ENCODE peak calls at places on chromosomes 13 and 19, in five cellular contexts. E, A, L, J and I are unnamed samples. For H3K4me1, the result is how much of the 10 kb centered on the place peaks cover.

GRCh38 chr13:20772401-20773131 is 1.2 kb downstream of the EEF1AKMT1 start:
- DNase-seq in E (peak), L (no peak), J (no peak), A (no peak), I (no peak)

GRCh38 chr19:54343868-54344267 is 4.9 kb upstream of the LILRA4 start:
- DNase-seq in J (no peak), A (no peak), E (no peak), L (no peak), I (no peak)

GRCh38 chr13:44188257-44188656 is 185.4 kb upstream of the SERP2 start:
- DNase-seq in E (peak), J (no peak), A (no peak), L (no peak), I (no peak)

GRCh38 chr13:28204043-28204442 is 65.7 kb downstream of the PAN3 start:
- DNase-seq in A (peak), J (no peak), E (no peak), L (no peak), I (no peak)

GRCh38 chr13:37473035-37473434 is 125.5 kb downstream of the POSTN start:
- DNase-seq in L (no peak), A (no peak), J (no peak), E (no peak), I (no peak)

GRCh38 chr13:114065141-114065925 is 67.1 kb downstream of the RASA3 start:
- DNase-seq in A (peak), L (peak), J (peak), E (peak), I (peak)

GRCh38 chr13:64819081-64819480 is 2411.1 kb downstream of the PCDH9 start:
- DNase-seq in J (no peak), L (no peak), E (peak), A (no peak), I (no peak)

GRCh38 chr19:8254286-8255001 is 45.3 kb downstream of the CERS4 start:
- DNase-seq in E (no peak), L (no peak), J (no peak), A (no peak), I (no peak)

GRCh38 chr13:101499406-101499805 is 46.9 kb downstream of the ITGBL1 start:
- DNase-seq in J (no peak), E (no peak), L (no peak), A (no peak), I (no peak)

GRCh38 chr19:5947435-5947834 is 30.5 kb downstream of the RANBP3 start:
- DNase-seq in E (peak), J (no peak), A (no peak), L (no peak), I (no peak)
- H3K4me1 ChIP-seq in E (under half), J (under half), A (half or more), L (under half), I (under half)

GRCh38 chr19:307111-307531 is 15.9 kb upstream of the PLPP2 start:
- DNase-seq in L (no peak), J (no peak), E (no peak), A (no peak), I (no peak)
- H3K4me3 ChIP-seq in L (no peak), J (no peak), E (no peak), A (no peak), I (no peak)

DNA sequence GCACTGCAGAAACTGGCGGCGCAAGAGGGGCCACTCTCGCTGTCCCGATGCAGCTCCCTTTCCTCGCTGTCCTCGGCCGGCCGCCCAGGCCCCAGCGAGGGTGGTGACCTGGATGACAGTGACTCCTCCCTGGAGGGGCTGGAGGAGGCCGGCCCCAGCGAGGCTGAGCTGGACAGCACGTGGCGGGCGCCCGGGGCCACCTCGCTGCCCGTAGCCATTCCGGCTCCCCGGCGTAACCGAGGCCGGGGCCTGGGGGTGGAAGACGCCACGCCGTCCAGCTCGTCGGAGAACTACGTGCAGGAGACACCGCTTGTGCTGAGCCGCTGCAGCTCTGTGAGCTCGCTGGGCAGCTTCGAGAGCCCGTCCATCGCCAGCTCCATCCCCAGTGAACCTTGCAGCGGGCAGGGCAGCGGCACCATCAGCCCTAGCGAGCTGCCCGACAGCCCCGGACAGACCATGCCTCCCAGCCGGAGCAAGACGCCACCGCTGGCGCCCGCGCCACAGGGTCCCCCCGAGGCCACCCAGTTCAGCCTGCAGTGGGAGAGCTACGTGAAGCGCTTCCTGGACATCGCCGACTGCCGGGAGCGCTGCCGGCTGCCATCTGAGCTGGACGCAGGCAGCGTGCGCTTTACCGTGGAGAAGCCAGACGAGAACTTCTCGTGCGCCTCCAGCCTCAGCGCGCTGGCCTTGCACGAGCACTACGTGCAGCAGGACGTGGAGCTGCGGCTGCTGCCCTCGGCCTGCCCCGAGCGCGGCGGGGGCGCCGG is 12.4 kb downstream of the C19orf25 start:
- DNase-seq in J (no peak), E (no peak), A (no peak), L (no peak), I (no peak)
- H3K4me1 ChIP-seq in J (under half), E (under half), A (under half), L (under half), I (under half)

GRCh38 chr19:48720251-48720612 is 707 bp upstream of the MAMSTR start:
- DNase-seq in E (no peak), J (no peak), L (no peak), A (no peak), I (no peak)
- H3K4me3 ChIP-seq in E (peak), J (peak), L (peak), A (peak), I (peak)

DNA sequence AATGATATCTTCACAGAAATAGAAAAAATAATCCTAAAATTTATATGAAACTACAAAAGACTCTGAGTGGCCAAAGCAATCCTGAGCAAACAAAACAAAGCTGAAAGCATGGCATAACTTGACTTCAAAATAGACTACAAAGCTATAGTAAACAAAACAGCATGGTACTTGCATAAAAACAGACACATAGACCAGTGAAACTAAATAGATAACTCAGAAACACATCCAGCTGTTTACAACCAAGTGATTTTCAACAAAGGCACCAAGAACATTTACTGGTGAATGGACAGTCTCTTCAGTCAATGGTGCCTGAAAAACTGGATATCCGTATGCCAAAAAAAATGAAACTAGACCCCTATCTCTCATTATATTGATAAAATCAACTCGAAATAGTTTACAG is 25.2 kb downstream of the SCGB2B2 start:
- DNase-seq in A (no peak), J (no peak), L (no peak), E (no peak), I (no peak)
- H3K4me1 ChIP-seq in A (under half), J (under half), L (under half), E (under half), I (under half)